ENCODE peak calls at places on chromosome 3, in seven cellular contexts. G, M, P, L, E, D and O are unnamed samples.
A peak's percentile ranks its signal among the peaks of the same experiment; 100 is the strongest.

GRCh38 chr3:10883478-10884234 is 67.6 kb downstream of the SLC6A11 start:
- DNase-seq in G (no peak), M (no peak), P (peak; percentile 7), L (no peak), E (no peak), D (no peak), O (no peak)

GRCh38 chr3:135097276-135097946 is 302.4 kb downstream of the EPHB1 start:
- DNase-seq in G (no peak), M (no peak), P (no peak), L (no peak), E (no peak), D (peak; percentile 24), O (no peak)

GRCh38 chr3:150597646-150598045 is 5.5 kb upstream of the SELENOT start:
- DNase-seq in G (no peak), M (no peak), P (no peak), L (no peak), E (no peak), D (no peak), O (no peak)

GRCh38 chr3:187025254-187025655 is 94.9 kb downstream of the ST6GAL1 start:
- DNase-seq in G (no peak), M (no peak), P (no peak), L (no peak), E (no peak), D (no peak), O (no peak)

GRCh38 chr3:52846427-52846983 is 11.7 kb upstream of the MUSTN1 start:
- DNase-seq in G (no peak), M (no peak), P (no peak), L (no peak), E (no peak), D (no peak), O (no peak)

GRCh38 chr3:112856537-112856936 is 9.9 kb upstream of the CD200R1L start:
- DNase-seq in G (no peak), M (no peak), P (no peak), L (no peak), E (no peak), D (no peak), O (no peak)

GRCh38 chr3:122754867-122755835 is 38.5 kb downstream of the HSPBAP1 start:
- DNase-seq in G (no peak), M (peak; percentile 49), P (peak; percentile 52), L (peak; percentile 39), E (no peak), D (no peak), O (no peak)

GRCh38 chr3:27590437-27591320 is 106.5 kb upstream of the SLC4A7 start:
- DNase-seq in G (no peak), M (no peak), P (peak; percentile 79), L (peak; percentile 49), E (no peak), D (no peak), O (no peak)

GRCh38 chr3:52106951-52107611 is 47.1 kb downstream of the POC1A start:
- DNase-seq in G (no peak), M (no peak), P (no peak), L (no peak), E (no peak), D (no peak), O (no peak)

GRCh38 chr3:159075302-159075701 is 273.4 kb downstream of the MFSD1 start:
- DNase-seq in G (no peak), M (no peak), P (no peak), L (no peak), E (no peak), D (no peak), O (no peak)

GRCh38 chr3:17489139-17489538 is 253.3 kb downstream of the TBC1D5 start:
- DNase-seq in G (no peak), M (no peak), P (no peak), L (no peak), E (no peak), D (no peak), O (no peak)

GRCh38 chr3:42699511-42699971 is 3.1 kb downstream of the HHATL start:
- DNase-seq in G (no peak), M (no peak), P (no peak), L (no peak), E (no peak), D (no peak), O (no peak)

GRCh38 chr3:125055165-125055912 is 458 bp downstream of the HEG1 start:
- DNase-seq in G (no peak), M (peak; percentile 69), P (peak; percentile 37), L (no peak), E (no peak), D (peak; percentile 68), O (no peak)

GRCh38 chr3:158809642-158810041 is 7.8 kb downstream of the MFSD1 start:
- DNase-seq in G (no peak), M (no peak), P (no peak), L (no peak), E (no peak), D (no peak), O (no peak)

GRCh38 chr3:33417051-33417673 is 23.0 kb downstream of the UBP1 start:
- DNase-seq in G (no peak), M (no peak), P (no peak), L (no peak), E (no peak), D (no peak), O (no peak)

GRCh38 chr3:187941848-187942194 is 196.6 kb upstream of the BCL6 start:
- DNase-seq in G (no peak), M (no peak), P (no peak), L (no peak), E (no peak), D (no peak), O (no peak)

GRCh38 chr3:28286595-28286994 is 45.2 kb downstream of the CMC1 start:
- DNase-seq in G (no peak), M (peak; percentile 23), P (peak; percentile 65), L (peak; percentile 52), E (no peak), D (no peak), O (peak; percentile 4)

GRCh38 chr3:127456471-127457093 is 134.0 kb downstream of the TPRA1 start:
- DNase-seq in G (no peak), M (no peak), P (peak; percentile 34), L (peak; percentile 37), E (no peak), D (no peak), O (peak; percentile 43)

GRCh38 chr3:24590344-24590880 is 95.8 kb upstream of the THRB start:
- DNase-seq in G (no peak), M (no peak), P (no peak), L (no peak), E (no peak), D (no peak), O (no peak)

GRCh38 chr3:69313251-69313650 is 72.6 kb downstream of the FRMD4B start:
- DNase-seq in G (no peak), M (no peak), P (no peak), L (no peak), E (no peak), D (no peak), O (no peak)

GRCh38 chr3:154181127-154181691 is 60.0 kb downstream of the ARHGEF26 start:
- DNase-seq in G (no peak), M (no peak), P (peak; percentile 16), L (no peak), E (no peak), D (peak; percentile 69), O (no peak)

GRCh38 chr3:170622369-170623159 is 36.7 kb upstream of the SLC7A14 start:
- DNase-seq in G (no peak), M (no peak), P (peak; percentile 93), L (peak; percentile 98), E (no peak), D (no peak), O (no peak)

GRCh38 chr3:156509209-156510174 is 45.4 kb downstream of the SSR3 start:
- DNase-seq in G (no peak), M (peak; percentile 53), P (peak; percentile 85), L (peak; percentile 65), E (no peak), D (peak; percentile 63), O (peak; percentile 67)

GRCh38 chr3:179642871-179643270 is 10.0 kb upstream of the USP13 start:
- DNase-seq in G (no peak), M (no peak), P (no peak), L (no peak), E (no peak), D (no peak), O (no peak)

GRCh38 chr3:143950810-143951209 is 20.8 kb upstream of the DIPK2A start:
- DNase-seq in G (no peak), M (no peak), P (no peak), L (no peak), E (no peak), D (no peak), O (no peak)

GRCh38 chr3:128382221-128382807 is 84.4 kb downstream of the DNAJB8 start:
- DNase-seq in G (no peak), M (no peak), P (no peak), L (no peak), E (no peak), D (no peak), O (no peak)

GRCh38 chr3:55750525-55750924 is 263.4 kb upstream of the WNT5A start:
- DNase-seq in G (no peak), M (no peak), P (no peak), L (peak; percentile 98), E (no peak), D (no peak), O (no peak)

GRCh38 chr3:107218864-107219269 is 158.4 kb upstream of the CCDC54 start:
- DNase-seq in G (no peak), M (no peak), P (no peak), L (no peak), E (no peak), D (no peak), O (no peak)